ENCODE peak calls at places on chromosomes 4 and X, in six cellular contexts. E is stimulated activated CD4-positive, alpha-beta T cell treated with anti-CD3 and anti-CD28 coated beads, TNF-alpha, amount 100 ng/mL, for 24 hours; Y is breast epithelium; C is activated CD4-positive, alpha-beta T cell treated with anti-CD3 and anti-CD28 coated beads for 1 hour; A is GDM1; U is EL. W is an unnamed sample.

GRCh38 chr4:145177511-145177905 is 2.9 kb downstream of the OTUD4 start:
- DNase-seq in E (no peak), Y (no peak), C (no peak), A (no peak), U (no peak), W (no peak)

GRCh38 chr4:158169931-158170690 is 2.7 kb downstream of the GASK1B start:
- DNase-seq in E (no peak), Y (no peak), C (no peak), A (peak), U (no peak), W (peak)

GRCh38 chr4:15738877-15739276 is 36.0 kb downstream of the BST1 start:
- DNase-seq in E (no peak), Y (no peak), C (no peak), A (no peak), U (peak), W (no peak)

GRCh38 chr4:100517864-100518341 is at the start of gene EMCN:
- DNase-seq in E (no peak), Y (no peak), C (no peak), A (no peak), U (no peak), W (no peak)

GRCh38 chr4:17109126-17109525 is 210.7 kb upstream of the LDB2 start:
- DNase-seq in E (no peak), Y (no peak), C (no peak), A (no peak), U (no peak), W (no peak)

GRCh38 chr4:65623509-65623908 is 46.8 kb downstream of the EPHA5 start:
- DNase-seq in E (no peak), Y (no peak), C (no peak), A (no peak), U (peak), W (peak)

GRCh38 chr4:69060651-69061308 is 35.5 kb upstream of the UGT2B7 start:
- DNase-seq in E (no peak), Y (no peak), C (no peak), A (no peak), U (no peak), W (no peak)

GRCh38 chrX:129984196-129984962 is 1.9 kb downstream of the BCORL1 start:
- DNase-seq in E (no peak), Y (no peak), C (no peak), A (no peak), U (peak), W (peak)

GRCh38 chr4:152972821-152973613 is 36.9 kb downstream of the FHDC1 start:
- DNase-seq in E (no peak), Y (no peak), C (no peak), A (no peak), U (peak), W (no peak)

GRCh38 chr4:108068422-108068821 is 78.7 kb downstream of the HADH start:
- DNase-seq in E (no peak), Y (no peak), C (no peak), A (no peak), U (no peak), W (no peak)